ENCODE peak calls at places on chromosomes 5 and 9, in nine cellular contexts. O is stimulated activated CD8-positive, alpha-beta memory T cell treated with anti-CD3 and anti-CD28 coated beads, Interleukin-15, amount 100 ng/mL, for 1 hour; C is lower leg skin; B is endodermal cell; N is NCI-H226; W is T47D; X is uterus; Q is kidney tubule cell; H is omental fat pad. A is an unnamed sample.

GRCh38 chr9:125536184-125537152 is 170.5 kb downstream of the MAPKAP1 start:
- DNase-seq in O (no peak), C (no peak), B (no peak), N (no peak), W (peak; percentile 20), X (no peak), Q (peak; percentile 58), H (no peak), A (no peak)

GRCh38 chr5:132641241-132641723 is 16.7 kb upstream of the IL13 start:
- DNase-seq in O (no peak), C (no peak), B (no peak), N (no peak), W (no peak), X (no peak), Q (no peak), H (no peak), A (no peak)

GRCh38 chr9:79257215-79257614 is 314.6 kb upstream of the TLE4 start:
- DNase-seq in O (no peak), C (no peak), B (peak; percentile 60), N (peak; percentile 4), W (no peak), X (no peak), Q (no peak), H (no peak), A (no peak)

GRCh38 chr5:59218424-59219045 is 635.7 kb downstream of the RAB3C start:
- DNase-seq in O (no peak), C (no peak), B (no peak), N (no peak), W (peak; percentile 28), X (no peak), Q (peak; percentile 29), H (no peak), A (no peak)

GRCh38 chr9:79946718-79947117 is 375.0 kb downstream of the TLE4 start:
- DNase-seq in O (no peak), C (no peak), B (no peak), N (no peak), W (no peak), X (no peak), Q (no peak), H (no peak), A (no peak)

GRCh38 chr9:83327323-83327722 is 210.9 kb downstream of the FRMD3 start:
- DNase-seq in O (no peak), C (no peak), B (peak; percentile 58), N (no peak), W (no peak), X (no peak), Q (peak; percentile 40), H (no peak), A (no peak)

GRCh38 chr5:145906401-145906800 is 30.0 kb upstream of the SH3RF2 start:
- DNase-seq in O (no peak), C (no peak), B (no peak), N (no peak), W (no peak), X (no peak), Q (no peak), H (no peak), A (no peak)

GRCh38 chr5:127307868-127308267 is 17.3 kb downstream of the MEGF10 start:
- DNase-seq in O (no peak), C (no peak), B (no peak), N (no peak), W (no peak), X (no peak), Q (no peak), H (no peak), A (no peak)

GRCh38 chr5:141208478-141208877 is at the start of gene PCDHB12:
- DNase-seq in O (no peak), C (no peak), B (peak; percentile 70), N (no peak), W (no peak), X (no peak), Q (no peak), H (no peak), A (no peak)

GRCh38 chr5:55918097-55919035 is 67.2 kb downstream of the IL31RA start:
- DNase-seq in O (no peak), C (peak; percentile 74), B (peak; percentile 59), N (no peak), W (no peak), X (no peak), Q (peak; percentile 83), H (no peak), A (no peak)

GRCh38 chr5:148569948-148570347 is 84.4 kb downstream of the HTR4 start:
- DNase-seq in O (no peak), C (no peak), B (no peak), N (no peak), W (no peak), X (no peak), Q (no peak), H (no peak), A (no peak)

GRCh38 chr9:137299938-137300337 is 2.1 kb downstream of the NRARP start:
- DNase-seq in O (no peak), C (no peak), B (peak; percentile 73), N (no peak), W (no peak), X (no peak), Q (no peak), H (no peak), A (peak; percentile 47)

GRCh38 chr5:180803181-180804128 is 849 bp upstream of the MGAT1 start:
- DNase-seq in O (peak; percentile 70), C (peak; percentile 96), B (peak; percentile 86), N (no peak), W (no peak), X (peak; percentile 45), Q (no peak), H (no peak), A (peak; percentile 85)

GRCh38 chr5:150585781-150586461 is 54.5 kb upstream of the SYNPO start:
- DNase-seq in O (no peak), C (no peak), B (peak; percentile 36), N (no peak), W (no peak), X (peak; percentile 8), Q (no peak), H (no peak), A (peak; percentile 88)

GRCh38 chr5:68964679-68965078 is 129.1 kb upstream of the SLC30A5 start:
- DNase-seq in O (no peak), C (no peak), B (no peak), N (no peak), W (no peak), X (no peak), Q (no peak), H (no peak), A (no peak)

GRCh38 chr5:171428168-171428658 is 8.8 kb downstream of the FGF18 start:
- DNase-seq in O (no peak), C (peak; percentile 39), B (peak; percentile 35), N (no peak), W (no peak), X (no peak), Q (no peak), H (no peak), A (no peak)

GRCh38 chr5:77366717-77367500 is 125.2 kb downstream of the WDR41 start:
- DNase-seq in O (no peak), C (no peak), B (no peak), N (no peak), W (no peak), X (no peak), Q (no peak), H (no peak), A (no peak)

GRCh38 chr5:73204733-73205132 is 31.7 kb downstream of the TMEM174 start:
- DNase-seq in O (no peak), C (no peak), B (no peak), N (no peak), W (no peak), X (no peak), Q (no peak), H (no peak), A (no peak)

GRCh38 chr5:51383494-51384081 is 340 bp downstream of the ISL1 start:
- DNase-seq in O (no peak), C (no peak), B (peak; percentile 74), N (peak; percentile 7), W (no peak), X (no peak), Q (no peak), H (no peak), A (no peak)

GRCh38 chr9:118918180-118918579 is 451.1 kb downstream of the BRINP1 start:
- DNase-seq in O (no peak), C (no peak), B (no peak), N (no peak), W (no peak), X (no peak), Q (no peak), H (no peak), A (no peak)

GRCh38 chr5:19564036-19564435 is 424.0 kb downstream of the CDH18 start:
- DNase-seq in O (no peak), C (no peak), B (no peak), N (no peak), W (no peak), X (no peak), Q (no peak), H (no peak), A (no peak)

GRCh38 chr9:88418715-88419540 is 30.7 kb downstream of the SPIN1 start:
- DNase-seq in O (no peak), C (no peak), B (peak; percentile 53), N (peak; percentile 59), W (no peak), X (no peak), Q (peak; percentile 78), H (no peak), A (no peak)

GRCh38 chr5:139638736-139639618 is 9.2 kb upstream of the CXXC5 start:
- DNase-seq in O (no peak), C (peak; percentile 84), B (peak; percentile 53), N (no peak), W (no peak), X (no peak), Q (no peak), H (no peak), A (peak; percentile 17)